ENCODE peak calls at places on chromosomes 5 and 9, in five cellular contexts. W is RWPE1, K is ovary, Q is HFF-Myc, G is upper lobe of left lung. D is an unnamed sample.

GRCh38 chr5:53109041-53109435 is 519 bp downstream of the MOCS2 start:
- DNase-seq in W (peak; percentile 22), K (no peak), Q (no peak), G (no peak), D (no peak)

GRCh38 chr5:168552146-168552545 is 23.0 kb downstream of the FBLL1 start:
- DNase-seq in W (no peak), K (no peak), Q (peak; percentile 77), G (no peak), D (no peak)

GRCh38 chr5:112800901-112801300 is 60.2 kb upstream of the SRP19 start:
- DNase-seq in W (no peak), K (no peak), Q (no peak), G (no peak), D (no peak)

GRCh38 chr5:92695123-92696084 is 885.6 kb downstream of the NR2F1-AS1 start:
- DNase-seq in W (no peak), K (no peak), Q (no peak), G (no peak), D (no peak)

GRCh38 chr5:1769017-1769640 is 30.5 kb downstream of the MRPL36 start:
- DNase-seq in W (no peak), K (no peak), Q (no peak), G (peak; percentile 61), D (no peak)

GRCh38 chr9:111094433-111095421 is 56.5 kb upstream of the LPAR1 start:
- DNase-seq in W (peak; percentile 34), K (peak; percentile 38), Q (no peak), G (no peak), D (no peak)

GRCh38 chr5:27821681-27822080 is 783.3 kb upstream of the CDH9 start:
- DNase-seq in W (peak; percentile 9), K (no peak), Q (no peak), G (no peak), D (no peak)

GRCh38 chr5:175195698-175196656 is 248.0 kb downstream of the DRD1 start:
- DNase-seq in W (no peak), K (no peak), Q (no peak), G (no peak), D (no peak)

GRCh38 chr5:179720222-179720621 is 12.4 kb upstream of the MAML1 start:
- DNase-seq in W (no peak), K (no peak), Q (no peak), G (no peak), D (no peak)

GRCh38 chr5:132761321-132762240 is 14.4 kb downstream of the CCNI2 start:
- DNase-seq in W (no peak), K (no peak), Q (no peak), G (peak; percentile 51), D (no peak)

GRCh38 chr5:51816427-51816826 is 433.2 kb downstream of the ISL1 start:
- DNase-seq in W (peak; percentile 36), K (no peak), Q (no peak), G (no peak), D (no peak)

GRCh38 chr9:104987743-104988142 is 59.8 kb upstream of the ABCA1 start:
- DNase-seq in W (no peak), K (no peak), Q (no peak), G (no peak), D (no peak)

GRCh38 chr5:92309336-92309991 is 926.3 kb upstream of the ARRDC3 start:
- DNase-seq in W (peak; percentile 36), K (no peak), Q (peak; percentile 29), G (no peak), D (no peak)

GRCh38 chr9:16202221-16202620 is 649.4 kb downstream of the CCDC171 start:
- DNase-seq in W (no peak), K (no peak), Q (no peak), G (no peak), D (no peak)

GRCh38 chr9:37963936-37964739 is 60.2 kb upstream of the SLC25A51 start:
- DNase-seq in W (peak; percentile 66), K (no peak), Q (no peak), G (peak; percentile 75), D (no peak)

GRCh38 chr9:101209670-101210069 is 175.1 kb downstream of the BAAT start:
- DNase-seq in W (no peak), K (no peak), Q (no peak), G (no peak), D (no peak)

GRCh38 chr5:75567710-75568109 is 43.5 kb upstream of the ANKDD1B start:
- DNase-seq in W (peak; percentile 30), K (no peak), Q (no peak), G (no peak), D (peak; percentile 17)

GRCh38 chr5:53359906-53360305 is 120.5 kb upstream of the FST start:
- DNase-seq in W (no peak), K (no peak), Q (no peak), G (no peak), D (no peak)

GRCh38 chr5:73950441-73950873 is 324.5 kb downstream of the ARHGEF28 start:
- DNase-seq in W (no peak), K (no peak), Q (no peak), G (no peak), D (no peak)

GRCh38 chr9:116327702-116328440 is 174.3 kb downstream of the PAPPA start:
- DNase-seq in W (no peak), K (no peak), Q (no peak), G (no peak), D (no peak)

GRCh38 chr9:107005201-107005600 is 142.2 kb downstream of the ZNF462 start:
- DNase-seq in W (no peak), K (no peak), Q (no peak), G (no peak), D (no peak)

GRCh38 chr9:97280755-97281330 is 26.6 kb upstream of the CCDC180 start:
- DNase-seq in W (no peak), K (no peak), Q (no peak), G (no peak), D (no peak)

GRCh38 chr9:97271292-97271691 is 36.2 kb upstream of the CCDC180 start:
- DNase-seq in W (no peak), K (no peak), Q (no peak), G (peak; percentile 73), D (no peak)

GRCh38 chr9:97277953-97278352 is 29.5 kb upstream of the CCDC180 start:
- DNase-seq in W (no peak), K (no peak), Q (no peak), G (no peak), D (no peak)

GRCh38 chr9:97272072-97272471 is 35.4 kb upstream of the CCDC180 start:
- DNase-seq in W (no peak), K (no peak), Q (no peak), G (no peak), D (no peak)

DNA sequence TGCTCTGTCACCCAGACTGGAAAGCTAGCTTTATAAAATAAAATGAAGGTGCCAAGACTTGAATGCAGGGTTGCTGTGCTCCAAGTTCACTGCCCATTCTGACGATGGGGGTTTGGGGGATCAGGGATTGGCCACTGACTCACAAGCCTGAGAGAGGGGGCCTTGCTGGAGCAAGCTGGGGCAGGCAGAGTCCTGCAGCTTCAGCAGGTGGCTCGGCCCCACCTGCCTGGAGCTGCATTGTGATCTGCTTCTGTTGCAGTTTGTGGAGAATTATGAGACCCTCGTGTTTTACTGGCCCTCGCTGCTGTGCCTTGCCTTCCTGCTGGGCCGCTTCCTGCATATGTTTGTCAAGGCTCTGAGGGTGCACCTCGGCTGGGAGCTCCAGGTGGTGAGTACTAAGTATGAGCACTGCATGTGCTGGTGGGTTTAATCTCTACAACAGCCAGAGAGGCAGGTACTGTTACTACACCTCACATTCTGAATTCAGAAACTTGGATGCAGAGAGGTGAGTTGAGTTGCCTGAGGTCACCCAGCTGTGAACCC is 31.1 kb upstream of the CCDC180 start:
- DNase-seq in W (no peak), K (no peak), Q (no peak), G (peak; percentile 5), D (no peak)
- TF ChIP-seq CTCF in W (no peak), K (no peak), Q (no peak), G (no peak), D (no peak)

GRCh38 chr5:142869883-142870282 is 99.7 kb downstream of the ARHGAP26 start:
- DNase-seq in W (no peak), K (no peak), Q (no peak), G (no peak), D (no peak)
- TF ChIP-seq CTCF in W (no peak), K (no peak), Q (no peak), G (no peak), D (no peak)

GRCh38 chr5:78530342-78531096 is 118.1 kb downstream of the LHFPL2 start:
- DNase-seq in W (peak; percentile 34), K (no peak), Q (no peak), G (no peak), D (no peak)

GRCh38 chr5:78536797-78537196 is 111.8 kb downstream of the LHFPL2 start:
- DNase-seq in W (no peak), K (no peak), Q (no peak), G (no peak), D (no peak)

GRCh38 chr5:78534148-78535009 is 114.2 kb downstream of the LHFPL2 start:
- DNase-seq in W (no peak), K (peak; percentile 48), Q (no peak), G (peak; percentile 67), D (no peak)

GRCh38 chr5:78537406-78537805 is 111.2 kb downstream of the LHFPL2 start:
- DNase-seq in W (no peak), K (no peak), Q (no peak), G (no peak), D (no peak)

GRCh38 chr5:78533356-78533755 is 115.2 kb downstream of the LHFPL2 start:
- DNase-seq in W (no peak), K (no peak), Q (no peak), G (no peak), D (no peak)
- TF ChIP-seq CTCF in W (peak; percentile 43), K (no peak), Q (no peak), G (no peak), D (no peak)

DNA sequence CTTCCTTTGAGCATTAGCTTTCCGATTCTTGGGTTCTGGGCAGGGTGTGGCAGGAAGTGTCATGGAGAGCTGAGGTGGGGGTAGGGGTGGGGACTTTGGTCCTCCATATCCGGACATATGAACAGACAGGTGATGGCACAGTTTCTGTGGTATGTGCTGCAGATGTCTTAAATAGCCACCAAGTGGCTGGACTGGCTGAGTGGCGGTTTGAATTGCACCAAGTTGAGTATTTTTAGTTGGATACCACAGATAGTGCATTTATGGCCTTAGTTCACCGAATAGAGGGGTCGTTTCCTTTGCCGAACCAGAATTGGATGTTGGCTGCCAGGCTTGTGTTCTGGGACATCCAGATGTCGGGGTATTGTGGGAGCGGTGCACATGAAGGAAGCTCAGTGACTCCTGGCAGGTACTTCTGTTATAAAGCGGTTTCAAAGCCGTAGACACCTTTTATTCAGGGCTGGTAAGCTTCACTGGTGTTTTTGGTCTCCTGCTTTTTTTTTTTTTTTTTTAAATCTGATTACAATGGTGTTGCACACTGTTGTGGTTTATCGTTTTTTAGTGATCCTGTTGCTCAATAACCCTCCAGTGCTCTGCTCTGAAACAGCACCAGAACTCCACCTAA is 15.1 kb upstream of the TNFAIP8 start:
- DNase-seq in W (no peak), K (no peak), Q (no peak), G (no peak), D (peak; percentile 83)
- TF ChIP-seq CTCF in W (no peak), K (no peak), Q (no peak), G (no peak), D (no peak)

GRCh38 chr9:84238652-84239051 is 101.9 kb downstream of the SLC28A3 start:
- DNase-seq in W (no peak), K (no peak), Q (peak; percentile 19), G (no peak), D (peak; percentile 8)
- TF ChIP-seq CTCF in W (no peak), K (no peak), Q (peak; percentile 37), G (no peak), D (no peak)

DNA sequence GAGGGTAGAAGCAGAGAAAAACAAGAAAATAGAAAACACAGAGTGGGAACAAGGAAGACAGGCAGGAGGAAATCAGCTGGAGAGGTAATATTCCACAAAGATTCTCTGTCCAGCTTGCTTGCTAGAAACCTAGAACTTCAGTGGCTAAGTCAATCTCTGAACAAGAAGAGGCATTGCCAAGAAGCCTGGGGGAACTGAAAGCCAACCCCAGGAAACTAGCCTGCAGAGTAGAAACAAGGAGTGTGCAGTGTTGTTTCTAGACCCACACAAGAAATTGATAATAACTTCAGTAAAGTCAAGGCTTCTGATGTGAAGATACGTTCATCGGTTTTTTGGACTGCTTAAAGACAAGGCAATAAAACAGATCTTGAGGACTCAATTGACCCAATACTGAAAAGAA is 234.5 kb upstream of the MAP3K1 start:
- DNase-seq in W (no peak), K (no peak), Q (no peak), G (no peak), D (no peak)
- TF ChIP-seq CTCF in W (no peak), K (no peak), Q (no peak), G (no peak), D (no peak)

D was measured in activated CD8-positive, alpha-beta T cell treated with anti-CD3 and anti-CD28 coated beads for 36 hours.